ENCODE peak calls at places on chromosome 1, in nine cellular contexts. R, H, I, K, C, N, Z, G and B are unnamed samples.

GRCh38 chr1:231691618-231692259 is 65.1 kb downstream of the DISC1 start:
- DNase-seq in N (no peak), Z (peak), G (no peak), C (no peak), I (no peak), H (no peak), K (no peak), R (no peak), B (peak)

GRCh38 chr1:47919113-47919833 is 77.9 kb downstream of the TRABD2B start:
- DNase-seq in C (no peak), R (no peak), K (no peak), N (no peak), Z (no peak), G (no peak), I (no peak), H (no peak), B (no peak)

GRCh38 chr1:13786541-13786940 is 86.6 kb downstream of the PRDM2 start:
- DNase-seq in K (no peak), G (no peak), Z (no peak), N (peak), R (no peak), C (no peak), I (no peak), H (no peak), B (no peak)

GRCh38 chr1:145901312-145902021 is 8.4 kb downstream of the ITGA10 start:
- DNase-seq in R (no peak), N (no peak), G (no peak), K (no peak), I (no peak), H (no peak), Z (no peak), C (no peak), B (no peak)

GRCh38 chr1:219699870-219700269 is 87.0 kb upstream of the ZC3H11B start:
- DNase-seq in K (no peak), Z (no peak), I (no peak), N (no peak), C (no peak), H (no peak), R (no peak), G (no peak), B (no peak)

GRCh38 chr1:60867782-60868181 is 214.6 kb upstream of the NFIA start:
- DNase-seq in N (no peak), K (no peak), G (no peak), H (no peak), Z (no peak), I (no peak), C (no peak), R (no peak), B (no peak)

GRCh38 chr1:186745531-186746146 is 65.4 kb upstream of the PTGS2 start:
- DNase-seq in R (no peak), N (no peak), I (no peak), K (no peak), H (no peak), Z (no peak), C (no peak), G (no peak), B (no peak)

GRCh38 chr1:89721351-89721750 is 88.4 kb downstream of the LRRC8C start:
- DNase-seq in I (no peak), R (no peak), N (no peak), C (no peak), H (no peak), Z (no peak), K (no peak), G (no peak), B (no peak)

GRCh38 chr1:3004285-3005205 is 16.7 kb upstream of the ACTRT2 start:
- DNase-seq in Z (no peak), N (no peak), C (peak), I (peak), R (no peak), K (no peak), H (no peak), G (peak), B (peak)